ENCODE peak calls at places on chromosomes 12 and 14, in six cellular contexts. C, K, D, P, B and J are unnamed samples.
A peak's percentile ranks its signal among the peaks of the same experiment; 100 is the strongest.

GRCh38 chr12:131883521-131883900 is 10.9 kb upstream of the ULK1 start:
- DNase-seq in K (no peak), D (no peak), B (no peak), P (no peak), C (no peak), J (no peak)

GRCh38 chr12:84508943-84509342 is 403.7 kb downstream of the SLC6A15 start:
- DNase-seq in C (no peak), P (no peak), D (no peak), B (no peak), K (no peak), J (no peak)

GRCh38 chr12:117518594-117519270 is 157.3 kb upstream of the NOS1 start:
- DNase-seq in D (no peak), P (no peak), K (no peak), C (no peak), B (peak; percentile 24), J (no peak)

GRCh38 chr14:90750191-90750590 is 66.0 kb downstream of the TTC7B start:
- DNase-seq in P (no peak), K (no peak), C (no peak), B (no peak), D (no peak), J (no peak)

GRCh38 chr14:73713804-73714655 is at the start of gene PNMA1:
- DNase-seq in K (peak; percentile 97), C (peak; percentile 46), B (peak; percentile 82), D (peak; percentile 83), P (peak; percentile 86), J (peak; percentile 64)

GRCh38 chr12:87185367-87185766 is 843.8 kb downstream of the C12orf50 start:
- DNase-seq in K (no peak), P (no peak), C (no peak), B (no peak), D (no peak), J (no peak)

GRCh38 chr14:50038398-50039119 is 77.8 kb downstream of the VCPKMT start:
- DNase-seq in C (no peak), D (no peak), P (no peak), B (peak; percentile 64), K (no peak), J (peak; percentile 19)

GRCh38 chr14:68569970-68570409 is 222.9 kb downstream of the ZFP36L1 start:
- DNase-seq in B (no peak), C (no peak), D (no peak), K (no peak), P (no peak), J (no peak)

GRCh38 chr12:12975322-12976077 is 23.5 kb upstream of the GPRC5D start:
- DNase-seq in B (peak; percentile 64), K (peak; percentile 54), P (no peak), D (no peak), C (no peak), J (no peak)

GRCh38 chr14:56754966-56755365 is 55.3 kb downstream of the OTX2 start:
- DNase-seq in P (no peak), B (no peak), D (no peak), C (no peak), K (no peak), J (no peak)

GRCh38 chr14:21795456-21795855 is 121.8 kb upstream of the OR4E1 start:
- DNase-seq in C (no peak), D (no peak), B (no peak), K (no peak), P (no peak), J (no peak)

GRCh38 chr12:53048780-53049401 is 974 bp upstream of the TNS2 start:
- DNase-seq in K (peak; percentile 71), C (no peak), B (peak; percentile 49), D (no peak), P (no peak), J (no peak)

GRCh38 chr12:102478416-102479098 is 1.8 kb downstream of the IGF1 start:
- DNase-seq in D (no peak), P (peak; percentile 26), B (no peak), C (no peak), K (peak; percentile 64), J (no peak)

GRCh38 chr14:31060253-31060875 is 34.2 kb upstream of the STRN3 start:
- DNase-seq in C (no peak), B (no peak), P (no peak), D (no peak), K (peak; percentile 62), J (no peak)

GRCh38 chr12:40209886-40210285 is 14.9 kb upstream of the LRRK2 start:
- DNase-seq in D (no peak), C (no peak), K (no peak), B (peak; percentile 21), P (no peak), J (no peak)

GRCh38 chr12:125187148-125187733 is 122.0 kb downstream of the AACS start:
- DNase-seq in K (peak; percentile 64), P (no peak), B (no peak), D (no peak), C (no peak), J (no peak)

GRCh38 chr12:111034911-111035577 is 114.7 kb upstream of the MYL2 start:
- DNase-seq in K (peak; percentile 13), C (no peak), D (no peak), P (no peak), B (peak; percentile 29), J (no peak)

GRCh38 chr12:52225752-52226151 is 7.3 kb upstream of the KRT7 start:
- DNase-seq in C (no peak), D (no peak), B (no peak), K (no peak), P (no peak), J (no peak)

GRCh38 chr12:27493260-27493935 is 30.6 kb upstream of the PPFIBP1 start:
- DNase-seq in K (no peak), C (no peak), P (no peak), B (peak; percentile 25), D (no peak), J (no peak)

GRCh38 chr12:107399061-107399460 is 286.5 kb upstream of the PWP1 start:
- DNase-seq in C (no peak), B (no peak), D (no peak), P (no peak), K (peak; percentile 51), J (no peak)

GRCh38 chr12:92871121-92871520 is 58.0 kb downstream of the EEA1 start:
- DNase-seq in D (no peak), K (no peak), C (no peak), P (no peak), B (no peak), J (no peak)

GRCh38 chr12:80044694-80045046 is 54.7 kb upstream of the OTOGL start:
- DNase-seq in B (no peak), D (no peak), K (no peak), C (no peak), P (no peak), J (no peak)

GRCh38 chr14:66216763-66217162 is 269.4 kb upstream of the CCDC196 start:
- DNase-seq in C (no peak), D (no peak), P (no peak), K (peak; percentile 41), B (peak; percentile 10), J (no peak)

GRCh38 chr12:107079172-107080011 is 14.0 kb downstream of the CRY1 start:
- DNase-seq in K (no peak), B (peak; percentile 58), P (no peak), D (no peak), C (no peak), J (no peak)

GRCh38 chr12:71641390-71641789 is 22.3 kb downstream of the ZFC3H1 start:
- DNase-seq in P (no peak), K (no peak), D (no peak), B (no peak), C (no peak), J (no peak)

GRCh38 chr12:15855646-15856045 is 26.5 kb upstream of the STRAP start:
- DNase-seq in B (no peak), P (no peak), C (no peak), K (no peak), D (no peak), J (no peak)

GRCh38 chr14:22178330-22178981 is 410.6 kb downstream of the DAD1 start:
- DNase-seq in P (no peak), B (no peak), C (no peak), D (no peak), K (no peak), J (no peak)

GRCh38 chr12:4506870-4507269 is 31.8 kb upstream of the RAD51AP1 start:
- DNase-seq in B (no peak), P (no peak), K (no peak), C (no peak), D (no peak), J (no peak)

GRCh38 chr12:1474567-1475153 is 119.7 kb downstream of the FBXL14 start:
- DNase-seq in K (peak; percentile 71), P (no peak), D (no peak), B (no peak), C (no peak), J (no peak)

DNA sequence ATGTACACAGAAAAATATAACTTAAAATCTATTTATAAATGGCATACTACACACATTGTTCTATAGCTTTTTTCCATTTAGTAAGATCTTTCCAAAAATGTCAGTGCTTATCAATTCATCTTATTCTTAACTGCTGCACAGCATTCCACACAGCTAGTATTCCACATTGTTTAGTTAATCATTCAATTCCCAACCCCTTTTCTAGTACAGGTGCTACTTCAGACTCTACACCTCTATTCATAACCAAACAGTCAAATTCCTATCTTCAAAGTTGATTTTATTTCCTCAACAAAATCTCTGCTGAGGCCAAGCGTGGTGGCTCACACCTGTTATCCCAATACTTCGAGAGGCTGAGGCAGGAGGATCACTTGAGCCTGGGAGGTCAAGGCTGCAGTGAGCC is 12.3 kb upstream of the NEK9 start:
- DNase-seq in B (no peak), P (no peak), K (no peak), C (no peak), D (no peak), J (no peak)
- H3K4me1 ChIP-seq in B (no peaks in the 10 kb centered on the region), P (peaks cover 35% of the 10 kb centered on the region), K (peaks cover 3% of the 10 kb centered on the region), C (peaks cover 13% of the 10 kb centered on the region), D (no peaks in the 10 kb centered on the region), J (peaks cover 42% of the 10 kb centered on the region)

GRCh38 chr12:94265521-94265920 is 117.1 kb downstream of the PLXNC1 start:
- DNase-seq in B (no peak), P (no peak), D (no peak), C (no peak), K (no peak), J (no peak)
- H3K27ac ChIP-seq in B (no peak overlapping the region), P (no peak overlapping the region), D (peak overlapping the region; percentile 58), C (no peak overlapping the region), K (no peak overlapping the region), J (no peak overlapping the region)

GRCh38 chr14:98186140-98186539 is 1085.9 kb downstream of the BCL11B start:
- DNase-seq in C (no peak), D (no peak), K (no peak), P (no peak), B (no peak), J (no peak)
- H3K4me1 ChIP-seq in C (no peaks in the 10 kb centered on the region), D (no peaks in the 10 kb centered on the region), K (no peaks in the 10 kb centered on the region), P (peaks cover 99% of the 10 kb centered on the region), B (no peaks in the 10 kb centered on the region), J (no peaks in the 10 kb centered on the region)

GRCh38 chr14:64748995-64749714 is 44.9 kb downstream of the PLEKHG3 start:
- DNase-seq in P (no peak), C (no peak), D (no peak), B (no peak), K (no peak), J (no peak)

GRCh38 chr14:64747327-64747726 is 43.1 kb downstream of the PLEKHG3 start:
- DNase-seq in P (no peak), D (no peak), K (no peak), B (no peak), C (no peak), J (no peak)

GRCh38 chr14:64745511-64746041 is 41.4 kb downstream of the PLEKHG3 start:
- DNase-seq in B (no peak), K (peak; percentile 38), C (no peak), D (no peak), P (no peak), J (no peak)

GRCh38 chr14:64748521-64748920 is 44.3 kb downstream of the PLEKHG3 start:
- DNase-seq in D (no peak), K (no peak), C (no peak), B (no peak), P (no peak), J (no peak)

GRCh38 chr14:64746298-64747250 is 42.4 kb downstream of the PLEKHG3 start:
- DNase-seq in K (no peak), P (no peak), D (no peak), B (no peak), C (no peak), J (no peak)
- H3K27ac ChIP-seq in K (no peak overlapping the region), P (no peak overlapping the region), D (peak overlapping the region; percentile 79), B (no peak overlapping the region), C (peak overlapping the region; percentile 84), J (peak overlapping the region; percentile 85)